ENCODE peak calls at places on chromosomes 6 and 20, in five cellular contexts. A, E, N, K and C are unnamed samples.

GRCh38 chr20:37421988-37422387 is 76.0 kb downstream of the SRC start:
- DNase-seq in A (no peak), N (no peak), E (no peak), K (no peak), C (no peak)

GRCh38 chr6:135680964-135681913 is 170.3 kb upstream of the PDE7B start:
- DNase-seq in K (no peak), E (no peak), N (no peak), A (no peak), C (no peak)

GRCh38 chr6:110449545-110449903 is 26.9 kb downstream of the SLC22A16 start:
- DNase-seq in K (no peak), E (no peak), N (no peak), A (no peak), C (no peak)

GRCh38 chr20:46901638-46902037 is 7.0 kb downstream of the EYA2 start:
- DNase-seq in N (no peak), A (no peak), K (no peak), E (no peak), C (no peak)

GRCh38 chr6:122408697-122409458 is 9.4 kb downstream of the HSF2 start:
- DNase-seq in E (no peak), N (no peak), K (no peak), A (no peak), C (no peak)

GRCh38 chr6:15989397-15989796 is 139.5 kb upstream of the MYLIP start:
- DNase-seq in N (no peak), K (no peak), E (no peak), A (no peak), C (no peak)

GRCh38 chr6:30651143-30651542 is 4.2 kb downstream of the C6orf136 start:
- DNase-seq in N (no peak), E (no peak), A (no peak), K (no peak), C (no peak)

GRCh38 chr20:1626528-1627192 is 6.9 kb upstream of the SIRPB1 start:
- DNase-seq in A (no peak), K (no peak), N (no peak), E (no peak), C (no peak)

GRCh38 chr6:1247058-1247457 is 64.8 kb upstream of the FOXQ1 start:
- DNase-seq in E (no peak), N (no peak), A (no peak), K (no peak), C (no peak)

GRCh38 chr6:6751615-6752014 is 163.1 kb downstream of the LY86 start:
- DNase-seq in K (no peak), A (peak), E (no peak), N (no peak), C (no peak)

GRCh38 chr6:131349199-131349598 is 213.9 kb downstream of the AKAP7 start:
- DNase-seq in K (no peak), N (no peak), A (no peak), E (no peak), C (no peak)

GRCh38 chr6:70135783-70136182 is 167.1 kb downstream of the COL9A1 start:
- DNase-seq in A (no peak), K (no peak), N (no peak), E (no peak), C (no peak)

GRCh38 chr6:72649032-72649984 is 27.4 kb downstream of the KCNQ5 start:
- DNase-seq in N (no peak), K (no peak), E (no peak), A (no peak), C (no peak)

GRCh38 chr6:14129572-14129971 is 12.0 kb downstream of the CD83 start:
- DNase-seq in K (no peak), N (no peak), A (no peak), E (peak), C (peak)

GRCh38 chr6:8875986-8876385 is 440.6 kb upstream of the SLC35B3 start:
- DNase-seq in A (no peak), N (no peak), K (no peak), E (no peak), C (no peak)

GRCh38 chr20:18705490-18705889 is 108.1 kb upstream of the SCP2D1 start:
- DNase-seq in N (no peak), E (no peak), A (no peak), K (no peak), C (no peak)

GRCh38 chr6:159691133-159691962 is 1.7 kb downstream of the SOD2 start:
- DNase-seq in E (peak), N (no peak), A (no peak), K (no peak), C (no peak)

GRCh38 chr6:47520282-47520681 is 42.7 kb downstream of the CD2AP start:
- DNase-seq in A (no peak), K (no peak), N (no peak), E (no peak), C (no peak)

GRCh38 chr20:8457978-8458377 is 325.9 kb downstream of the PLCB1 start:
- DNase-seq in A (no peak), N (no peak), E (no peak), K (no peak), C (no peak)

GRCh38 chr20:18496042-18496441 is 983 bp downstream of the RBBP9 start:
- DNase-seq in A (no peak), N (no peak), K (no peak), E (peak), C (no peak)

GRCh38 chr20:5822569-5822968 is 72.4 kb downstream of the SHLD1 start:
- DNase-seq in N (no peak), A (no peak), E (no peak), K (no peak), C (no peak)

GRCh38 chr20:38952153-38952552 is 10.0 kb upstream of the DHX35 start:
- DNase-seq in N (no peak), E (no peak), K (no peak), A (no peak), C (no peak)

GRCh38 chr6:5937936-5938706 is 68.6 kb downstream of the NRN1 start:
- DNase-seq in A (no peak), N (no peak), E (no peak), K (no peak), C (no peak)

GRCh38 chr6:68256391-68256790 is 378.7 kb upstream of the ADGRB3 start:
- DNase-seq in A (no peak), E (no peak), N (no peak), K (no peak), C (no peak)

GRCh38 chr20:17808357-17808756 is 108.6 kb downstream of the BANF2 start:
- DNase-seq in K (no peak), A (peak), E (peak), N (no peak), C (no peak)

GRCh38 chr6:167487706-167488664 is 163.1 kb downstream of the TTLL2 start:
- DNase-seq in K (no peak), N (no peak), A (no peak), E (no peak), C (no peak)

GRCh38 chr6:56475736-56476457 is 166.8 kb downstream of the DST start:
- DNase-seq in K (peak), N (no peak), A (no peak), E (peak), C (peak)

GRCh38 chr6:54874349-54875048 is 27.9 kb downstream of the FAM83B start:
- DNase-seq in N (no peak), E (no peak), A (no peak), K (no peak), C (no peak)

GRCh38 chr20:63206878-63207277 is 9.1 kb downstream of the YTHDF1 start:
- DNase-seq in K (no peak), A (no peak), E (no peak), N (no peak), C (no peak)

GRCh38 chr6:111685506-111685905 is 79.8 kb upstream of the TRAF3IP2 start:
- DNase-seq in E (no peak), A (no peak), N (no peak), K (no peak), C (no peak)

GRCh38 chr6:166687538-166688259 is 60.6 kb upstream of the RPS6KA2 start:
- DNase-seq in A (no peak), E (no peak), K (no peak), N (no peak), C (no peak)